ENCODE peak calls at places on chromosomes 3 and 15, in ten cellular contexts. F is colonic mucosa, S is thoracic aorta, H is pancreas, O is DND-41, V is SJCRH30, G is heart left ventricle, N is neural progenitor cell, R is Peyer's patch, W is dorsolateral prefrontal cortex. I is an unnamed sample.

GRCh38 chr3:11803977-11804903 is 42.4 kb downstream of the TAMM41 start:
- DNase-seq in F (peak; percentile 39), S (no peak), H (no peak), O (peak; percentile 33), V (peak; percentile 75), G (peak; percentile 53), N (peak; percentile 73), R (no peak), W (no peak), I (peak; percentile 41)

GRCh38 chr15:62436235-62436634 is 271.1 kb upstream of the C2CD4B start:
- DNase-seq in F (no peak), S (no peak), H (no peak), O (no peak), V (no peak), G (no peak), N (no peak), R (no peak), W (no peak), I (no peak)

GRCh38 chr3:185701891-185702563 is 115.9 kb downstream of the SENP2 start:
- DNase-seq in F (no peak), S (no peak), H (no peak), O (no peak), V (no peak), G (no peak), N (peak; percentile 19), R (no peak), W (no peak), I (no peak)

GRCh38 chr3:195897853-195898415 is 10.4 kb downstream of the TNK2 start:
- DNase-seq in F (no peak), S (no peak), H (peak; percentile 25), O (no peak), V (no peak), G (peak; percentile 15), N (peak; percentile 45), R (no peak), W (no peak), I (no peak)

GRCh38 chr3:11769704-11770103 is 77.0 kb downstream of the TAMM41 start:
- DNase-seq in F (no peak), S (no peak), H (no peak), O (no peak), V (no peak), G (no peak), N (no peak), R (no peak), W (no peak), I (no peak)

GRCh38 chr15:40582726-40583246 is 11.3 kb upstream of the KNL1 start:
- DNase-seq in F (no peak), S (no peak), H (no peak), O (no peak), V (no peak), G (no peak), N (no peak), R (no peak), W (no peak), I (peak; percentile 7)

GRCh38 chr3:37163262-37164020 is 10.9 kb downstream of the LRRFIP2 start:
- DNase-seq in F (no peak), S (no peak), H (no peak), O (no peak), V (peak; percentile 39), G (no peak), N (peak; percentile 27), R (no peak), W (no peak), I (no peak)

GRCh38 chr15:48084759-48085420 is 35.9 kb upstream of the SLC24A5 start:
- DNase-seq in F (no peak), S (no peak), H (no peak), O (no peak), V (peak; percentile 24), G (no peak), N (peak; percentile 68), R (no peak), W (no peak), I (no peak)

GRCh38 chr15:26721231-26721630 is 51.6 kb downstream of the GABRB3 start:
- DNase-seq in F (no peak), S (no peak), H (no peak), O (no peak), V (no peak), G (no peak), N (no peak), R (no peak), W (no peak), I (no peak)

GRCh38 chr3:45612918-45613602 is 18.5 kb downstream of the LIMD1 start:
- DNase-seq in F (no peak), S (no peak), H (no peak), O (no peak), V (peak; percentile 98), G (no peak), N (no peak), R (no peak), W (no peak), I (no peak)

DNA sequence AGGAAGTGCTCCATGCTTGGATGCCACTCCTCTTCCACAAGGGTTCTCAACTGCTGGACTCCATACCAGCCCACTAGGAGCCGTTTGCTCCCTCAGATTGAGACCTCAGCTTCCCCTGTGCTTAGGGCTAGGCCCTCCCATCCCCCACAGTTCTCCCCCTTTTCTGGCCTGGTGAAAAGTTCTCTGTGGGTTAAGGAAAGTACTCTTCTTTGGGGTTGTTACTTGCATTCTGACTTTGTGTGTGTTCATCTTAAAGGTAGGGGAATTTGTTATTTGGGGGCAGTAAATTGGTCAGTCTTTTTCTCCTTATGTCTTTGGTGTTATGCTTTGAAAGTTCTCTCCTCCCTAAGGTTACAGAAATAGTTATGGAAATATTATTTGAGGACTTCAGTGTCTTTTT is 24.0 kb upstream of the APEH start:
- DNase-seq in F (no peak), S (no peak), H (no peak), O (no peak), V (no peak), G (no peak), N (no peak), R (no peak), W (no peak), I (no peak)
- H3K27ac ChIP-seq in F (no peak overlapping the region), S (no peak overlapping the region), H (no peak overlapping the region), O (no peak overlapping the region), V (no peak overlapping the region), G (no peak overlapping the region), N (no peak overlapping the region), R (no peak overlapping the region), W (no peak overlapping the region), I (no peak overlapping the region)

GRCh38 chr15:74408815-74409214 is 24.9 kb downstream of the SEMA7A start:
- DNase-seq in F (no peak), S (no peak), H (no peak), O (no peak), V (no peak), G (no peak), N (no peak), R (no peak), W (no peak), I (no peak)
- H3K27me3 ChIP-seq in F (no peaks in the 10 kb centered on the region), S (no peaks in the 10 kb centered on the region), H (no peaks in the 10 kb centered on the region), O (no peaks in the 10 kb centered on the region), V (no peaks in the 10 kb centered on the region), G (no peaks in the 10 kb centered on the region), N (no peaks in the 10 kb centered on the region), R (no peaks in the 10 kb centered on the region), W (no peaks in the 10 kb centered on the region), I (no peaks in the 10 kb centered on the region)

DNA sequence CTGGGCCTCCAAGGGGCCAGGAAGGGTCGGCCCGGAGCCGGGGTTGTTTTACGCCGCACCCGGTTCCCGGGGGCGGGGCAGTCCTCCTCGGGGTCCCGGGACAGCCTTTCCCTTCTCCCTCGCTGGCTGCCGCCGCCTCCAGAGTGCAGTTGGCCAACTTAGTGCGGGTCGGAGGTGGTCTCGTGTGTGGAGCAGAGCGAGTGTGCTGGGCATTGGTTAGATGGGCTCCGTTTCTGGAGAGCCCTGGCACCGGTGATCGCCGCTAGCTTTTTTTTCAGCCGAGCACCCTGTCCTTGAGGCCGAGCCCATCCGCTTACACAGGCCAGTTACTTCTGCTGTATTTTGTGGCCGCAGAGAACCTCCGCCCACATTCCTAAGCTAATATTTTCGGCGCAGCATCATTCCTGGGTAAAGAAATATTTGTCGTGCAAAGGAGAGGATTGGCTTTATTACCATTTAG is 583 bp downstream of the KIF23 start:
- DNase-seq in F (peak; percentile 37), S (no peak), H (peak; percentile 68), O (peak; percentile 33), V (peak; percentile 85), G (no peak), N (peak; percentile 67), R (no peak), W (no peak), I (peak; percentile 9)
- H3K27ac ChIP-seq in F (no peak overlapping the region), S (peak overlapping the region; percentile 91), H (no peak overlapping the region), O (peak overlapping the region; percentile 77), V (peak overlapping the region; percentile 90), G (no peak overlapping the region), N (no peak overlapping the region), R (peak overlapping the region; percentile 68), W (no peak overlapping the region), I (peak overlapping the region; percentile 37)

GRCh38 chr3:13783556-13783955 is 96.3 kb downstream of the WNT7A start:
- DNase-seq in F (no peak), S (no peak), H (no peak), O (no peak), V (no peak), G (no peak), N (no peak), R (no peak), W (no peak), I (no peak)
- H3K27me3 ChIP-seq in F (no peaks in the 10 kb centered on the region), S (no peaks in the 10 kb centered on the region), H (no peaks in the 10 kb centered on the region), O (peaks cover 11% of the 10 kb centered on the region), V (peaks cover 46% of the 10 kb centered on the region), G (no peaks in the 10 kb centered on the region), N (no peaks in the 10 kb centered on the region), R (no peaks in the 10 kb centered on the region), W (no peaks in the 10 kb centered on the region), I (no peaks in the 10 kb centered on the region)

GRCh38 chr3:133040696-133041523 is 2.7 kb downstream of the TMEM108 start:
- DNase-seq in F (peak; percentile 70), S (peak; percentile 16), H (peak; percentile 74), O (peak; percentile 43), V (peak; percentile 93), G (peak; percentile 80), N (peak; percentile 91), R (peak; percentile 46), W (peak; percentile 47), I (no peak)
- H3K27ac ChIP-seq in F (no peak overlapping the region), S (no peak overlapping the region), H (no peak overlapping the region), O (no peak overlapping the region), V (no peak overlapping the region), G (no peak overlapping the region), N (no peak overlapping the region), R (no peak overlapping the region), W (peak overlapping the region; percentile 54), I (no peak overlapping the region)

I was measured in CD4-positive, alpha-beta memory T cell.